ENCODE peak calls at places on chromosomes 4 and X, in four cellular contexts. E, V, N and A are unnamed samples.

GRCh38 chr4:147526272-147526654 is 45.4 kb downstream of the EDNRA start:
- DNase-seq in E (no peak), V (no peak), N (no peak), A (no peak)

GRCh38 chrX:100435726-100436125 is 25.7 kb upstream of the PCDH19 start:
- DNase-seq in E (no peak), V (no peak), N (no peak), A (no peak)

GRCh38 chrX:130402211-130402684 is 461 bp downstream of the RBMX2 start:
- DNase-seq in E (no peak), V (no peak), N (no peak), A (no peak)

GRCh38 chr4:168900080-168900479 is 110.0 kb downstream of the CBR4 start:
- DNase-seq in E (no peak), V (no peak), N (no peak), A (no peak)

GRCh38 chr4:130395871-130396270 is 1299.9 kb downstream of the C4orf33 start:
- DNase-seq in E (no peak), V (no peak), N (no peak), A (no peak)

GRCh38 chrX:9928083-9928482 is 39.1 kb upstream of the CLDN34 start:
- DNase-seq in E (no peak), V (peak), N (no peak), A (no peak)

GRCh38 chrX:103556941-103557340 is 28.4 kb upstream of the TCEAL4 start:
- DNase-seq in E (no peak), V (no peak), N (no peak), A (peak)

GRCh38 chr4:143921160-143921559 is 15.8 kb upstream of the GYPE start:
- DNase-seq in E (no peak), V (no peak), N (no peak), A (no peak)

GRCh38 chr4:153497091-153497531 is 31.0 kb downstream of the TMEM131L start:
- DNase-seq in E (no peak), V (no peak), N (no peak), A (peak)

GRCh38 chrX:42189601-42190000 is 266.2 kb upstream of the CASK start:
- DNase-seq in E (no peak), V (no peak), N (no peak), A (no peak)

GRCh38 chr4:992297-993110 is 700 bp downstream of the SLC26A1 start:
- DNase-seq in E (no peak), V (no peak), N (peak), A (peak)

GRCh38 chrX:20026278-20026677 is 35.4 kb upstream of the BCLAF3 start:
- DNase-seq in E (no peak), V (no peak), N (no peak), A (peak)

GRCh38 chrX:103464774-103465117 is 54.5 kb downstream of the RAB40A start:
- DNase-seq in E (peak), V (peak), N (peak), A (peak)

GRCh38 chrX:119488749-119489148 is 20.5 kb downstream of the SLC25A5 start:
- DNase-seq in E (no peak), V (peak), N (peak), A (peak)

GRCh38 chr4:174450452-174450851 is 71.8 kb downstream of the HPGD start:
- DNase-seq in E (no peak), V (no peak), N (no peak), A (no peak)

GRCh38 chr4:76579596-76580375 is 144.8 kb downstream of the SHROOM3 start:
- DNase-seq in E (no peak), V (no peak), N (no peak), A (no peak)

GRCh38 chr4:28176942-28177341 is 1316.3 kb downstream of the STIM2 start:
- DNase-seq in E (no peak), V (no peak), N (no peak), A (no peak)

GRCh38 chr4:1172971-1173757 is 781 bp upstream of the SPON2 start:
- DNase-seq in E (no peak), V (no peak), N (no peak), A (peak)

GRCh38 chr4:140344111-140344510 is 29.3 kb upstream of the SCOC start:
- DNase-seq in E (no peak), V (no peak), N (no peak), A (no peak)

GRCh38 chr4:125225806-125226205 is 88.9 kb upstream of the FAT4 start:
- DNase-seq in E (no peak), V (no peak), N (no peak), A (no peak)

GRCh38 chr4:121182296-121182695 is 18.2 kb upstream of the TNIP3 start:
- DNase-seq in E (no peak), V (no peak), N (no peak), A (no peak)

GRCh38 chrX:2680486-2681348 is 10.4 kb upstream of the CD99 start:
- DNase-seq in E (no peak), V (no peak), N (no peak), A (no peak)

GRCh38 chrX:43589735-43590515 is 66.2 kb upstream of the MAOA start:
- DNase-seq in E (no peak), V (no peak), N (no peak), A (peak)

GRCh38 chr4:87982446-87982845 is 6.9 kb downstream of the SPP1 start:
- DNase-seq in E (no peak), V (no peak), N (no peak), A (no peak)

GRCh38 chrX:140764401-140764919 is 54.9 kb downstream of the LINC00632 start:
- DNase-seq in E (no peak), V (peak), N (peak), A (no peak)

GRCh38 chr4:158760866-158761265 is 8.0 kb upstream of the FNIP2 start:
- DNase-seq in E (no peak), V (no peak), N (no peak), A (no peak)

GRCh38 chrX:154648931-154649863 is 4.2 kb downstream of the CTAG2 start:
- DNase-seq in E (no peak), V (no peak), N (no peak), A (no peak)

GRCh38 chr4:7420661-7421040 is 14.1 kb downstream of the PSAPL1 start:
- DNase-seq in E (no peak), V (no peak), N (no peak), A (no peak)
- TF ChIP-seq CREM in E (no peak), V (no peak), N (no peak), A (no peak)

GRCh38 chr4:74830928-74831327 is 36.6 kb upstream of the BTC start:
- DNase-seq in E (no peak), V (no peak), N (no peak), A (no peak)
- TF ChIP-seq CREM in E (no peak), V (no peak), N (no peak), A (no peak)

GRCh38 chr4:26124753-26125236 is 196.0 kb upstream of the RBPJ start:
- DNase-seq in E (no peak), V (no peak), N (no peak), A (no peak)
- TF ChIP-seq CREM in E (no peak), V (no peak), N (no peak), A (no peak)

GRCh38 chr4:38950734-38951133 is 81.5 kb downstream of the TMEM156 start:
- DNase-seq in E (no peak), V (no peak), N (no peak), A (peak)

GRCh38 chr4:38951598-38951997 is 80.6 kb downstream of the TMEM156 start:
- DNase-seq in E (no peak), V (no peak), N (no peak), A (no peak)

GRCh38 chr4:38949416-38950051 is 81.9 kb downstream of the FAM114A1 start:
- DNase-seq in E (no peak), V (no peak), N (no peak), A (no peak)

GRCh38 chr4:38950159-38950558 is 82.0 kb downstream of the TMEM156 start:
- DNase-seq in E (no peak), V (no peak), N (no peak), A (no peak)

DNA sequence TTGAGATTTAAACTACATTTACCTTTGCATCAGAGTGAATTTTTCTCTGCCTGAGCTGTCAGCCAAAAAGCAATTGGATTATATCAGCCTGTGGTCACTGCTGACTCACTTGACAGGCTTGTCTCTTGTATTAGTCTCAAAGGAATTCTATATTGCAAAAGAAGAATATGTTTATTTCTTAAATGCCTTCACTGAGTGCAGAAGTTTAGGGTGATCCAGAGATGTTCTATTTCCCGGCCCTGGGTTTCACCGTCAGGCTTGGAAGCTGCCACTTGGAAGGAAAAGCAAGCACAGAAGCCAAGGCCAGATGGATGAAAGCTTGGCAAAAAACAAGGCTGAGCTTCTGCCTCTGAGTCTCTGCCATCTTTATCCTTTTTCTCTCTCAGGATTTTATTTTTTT is 80.9 kb downstream of the FAM114A1 start:
- DNase-seq in E (no peak), V (no peak), N (no peak), A (no peak)
- TF ChIP-seq CREM in E (no peak), V (no peak), N (no peak), A (no peak)

DNA sequence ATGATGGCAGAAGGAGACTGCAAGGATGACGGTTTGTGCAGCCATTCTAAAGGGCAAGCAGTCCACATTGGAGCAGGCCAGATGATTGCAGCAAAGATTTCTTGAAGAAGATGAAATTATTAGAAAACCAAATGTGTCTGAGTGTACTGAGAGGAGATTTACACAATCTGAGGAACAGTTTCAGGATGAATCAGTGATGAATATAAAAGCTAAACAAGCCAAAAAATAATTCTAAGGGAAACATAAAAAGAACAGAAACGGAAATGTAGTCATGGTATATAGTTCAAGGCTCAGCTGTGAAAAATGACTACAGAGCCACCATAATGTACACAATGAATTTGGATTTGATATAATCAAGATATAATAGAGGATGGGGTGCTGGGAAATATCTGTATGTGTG is 168.5 kb downstream of the PDGFC start:
- DNase-seq in E (no peak), V (no peak), N (no peak), A (no peak)
- TF ChIP-seq CREM in E (no peak), V (no peak), N (no peak), A (no peak)

GRCh38 chr4:61204353-61204752 is 4.2 kb downstream of the ADGRL3 start:
- DNase-seq in E (no peak), V (no peak), N (no peak), A (peak)
- TF ChIP-seq CREM in E (no peak), V (no peak), N (no peak), A (no peak)